ENCODE peak calls at places on chromosomes 7 and 10, in four cellular contexts. Z is astrocyte of the cerebellum, R is cardiac fibroblast, G is right atrium auricular region. N is an unnamed sample.

GRCh38 chr7:79714081-79714480 is 260.6 kb upstream of the MAGI2 start:
- DNase-seq in Z (no peak), R (no peak), G (no peak), N (no peak)

GRCh38 chr7:47432988-47433895 is 148.7 kb downstream of the TNS3 start:
- DNase-seq in Z (no peak), R (no peak), G (no peak), N (no peak)

GRCh38 chr10:10758306-10758705 is 259.4 kb upstream of the CELF2 start:
- DNase-seq in Z (no peak), R (no peak), G (no peak), N (no peak)

GRCh38 chr10:1601371-1601906 is 135.9 kb downstream of the ADARB2 start:
- DNase-seq in Z (no peak), R (no peak), G (no peak), N (no peak)

GRCh38 chr10:124532106-124532641 is 70.6 kb downstream of the LHPP start:
- DNase-seq in Z (no peak), R (peak; percentile 13), G (no peak), N (no peak)

GRCh38 chr7:142869434-142869833 is 14.6 kb downstream of the EPHB6 start:
- DNase-seq in Z (no peak), R (no peak), G (no peak), N (no peak)

GRCh38 chr10:31789555-31789954 is 139.1 kb downstream of the ARHGAP12 start:
- DNase-seq in Z (no peak), R (no peak), G (no peak), N (no peak)

GRCh38 chr7:92226981-92227380 is 18.7 kb downstream of the KRIT1 start:
- DNase-seq in Z (no peak), R (no peak), G (no peak), N (no peak)

GRCh38 chr7:39379416-39379815 is 186.8 kb upstream of the YAE1 start:
- DNase-seq in Z (no peak), R (no peak), G (no peak), N (no peak)

GRCh38 chr10:24254180-24254579 is 45.2 kb downstream of the KIAA1217 start:
- DNase-seq in Z (peak; percentile 20), R (peak; percentile 57), G (no peak), N (no peak)

GRCh38 chr7:41691286-41691966 is 11.5 kb downstream of the INHBA start:
- DNase-seq in Z (no peak), R (no peak), G (no peak), N (no peak)

DNA sequence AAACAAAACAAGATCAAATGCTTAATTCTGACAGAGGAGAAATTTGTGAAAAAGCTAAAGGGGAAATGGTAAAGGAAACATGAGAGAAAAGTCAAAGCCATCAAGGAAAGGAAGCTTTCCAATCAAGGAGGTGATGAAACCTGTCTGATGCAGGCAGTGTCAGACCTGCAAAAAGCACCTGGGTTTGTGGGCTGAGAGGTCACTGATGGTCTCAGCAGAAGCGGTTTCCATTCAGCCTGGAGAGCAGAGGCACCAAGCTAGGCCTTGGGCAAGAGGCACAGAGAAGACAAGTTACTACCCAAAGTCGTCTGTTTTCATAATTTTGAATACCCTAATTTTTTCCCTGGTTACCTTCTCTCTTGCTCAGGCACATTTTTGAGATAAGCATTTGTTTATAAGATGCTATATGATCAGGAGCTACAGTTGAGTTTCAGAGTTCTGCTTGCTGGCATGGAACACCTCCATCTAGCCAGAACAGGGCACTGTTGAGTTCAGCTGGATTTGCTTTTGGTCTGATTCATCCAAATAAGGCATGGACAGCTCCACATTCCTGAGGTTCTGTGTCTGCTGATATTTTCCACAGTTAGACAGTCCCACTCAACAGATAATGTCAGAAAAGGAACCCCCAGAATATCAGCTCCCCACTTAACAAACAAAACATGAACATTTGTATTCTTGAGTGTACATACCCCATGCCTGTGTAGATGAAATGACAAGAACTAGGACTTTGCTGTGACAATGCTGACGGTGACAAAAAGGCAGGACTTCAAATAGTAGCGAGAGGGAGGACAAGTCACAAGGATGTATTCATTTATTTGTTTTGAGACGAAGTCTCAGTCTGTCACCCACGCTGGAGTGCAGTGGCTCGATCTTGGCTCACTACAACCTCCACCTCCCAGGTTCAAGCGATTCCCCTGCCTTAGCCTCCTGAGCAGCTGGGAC is 4.9 kb upstream of the PPIA start:
- DNase-seq in Z (no peak), R (peak; percentile 56), G (no peak), N (no peak)
- TF ChIP-seq CTCF in Z (peak; percentile 19), R (peak; percentile 13), G (no peak), N (peak; percentile 17)

GRCh38 chr10:119500138-119500795 is 42.3 kb downstream of the RGS10 start:
- DNase-seq in Z (no peak), R (no peak), G (no peak), N (no peak)
- H3K4me3 ChIP-seq in Z (no peak overlapping the region), R (no peak overlapping the region), G (no peak overlapping the region), N (no peak overlapping the region)

DNA sequence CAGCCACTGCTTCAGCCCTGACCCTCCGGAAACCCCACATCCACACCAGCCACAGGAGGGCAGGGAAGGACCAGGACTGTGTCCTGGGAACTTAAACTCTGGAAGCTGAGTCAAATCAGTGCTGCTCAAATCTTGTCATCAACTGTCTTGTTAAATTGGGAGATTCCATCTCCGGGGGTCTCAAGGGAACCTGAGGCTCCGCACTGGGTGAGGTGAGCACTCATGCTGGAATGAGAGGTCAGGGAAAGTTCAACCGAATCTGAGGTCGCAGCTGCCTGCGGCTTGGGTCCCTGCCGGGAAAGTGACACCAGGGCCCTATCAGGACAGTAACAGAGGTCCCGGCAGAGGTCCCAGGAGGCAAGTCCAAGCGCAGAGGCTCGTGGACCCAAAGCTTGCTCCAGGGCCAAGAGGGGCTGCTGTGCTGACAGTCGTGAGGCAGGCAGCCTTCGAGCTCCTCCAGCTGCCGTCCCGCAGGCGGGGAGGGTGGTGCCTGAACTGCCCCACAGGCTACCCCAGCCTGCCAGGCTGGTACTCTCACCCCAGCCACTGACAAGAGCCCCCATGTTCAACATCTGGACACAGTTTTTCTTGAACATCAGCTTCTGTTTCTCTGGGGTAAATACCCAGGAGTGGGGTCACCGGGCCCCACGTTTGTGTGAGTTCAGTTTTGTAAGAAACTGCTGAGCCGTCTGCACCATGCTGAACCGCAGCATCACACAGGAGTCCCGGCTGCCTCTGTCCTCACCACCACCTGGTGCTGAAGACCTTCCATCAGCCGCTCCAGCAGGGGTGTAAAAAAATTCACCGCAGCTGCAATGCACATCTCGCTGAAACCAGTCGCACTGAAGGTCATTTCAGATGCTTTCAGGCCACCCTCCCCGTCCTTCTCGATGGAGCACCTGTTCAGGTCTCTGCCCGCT is 101.0 kb downstream of the DIP2C start:
- DNase-seq in Z (no peak), R (peak; percentile 76), G (no peak), N (no peak)
- TF ChIP-seq CTCF in Z (peak; percentile 33), R (peak; percentile 49), G (peak; percentile 41), N (peak; percentile 40)

GRCh38 chr10:113126506-113127192 is 176.6 kb downstream of the TCF7L2 start:
- DNase-seq in Z (peak; percentile 39), R (peak; percentile 71), G (no peak), N (no peak)
- H3K4me3 ChIP-seq in Z (peak overlapping the region; percentile 35), R (peak overlapping the region; percentile 51), G (peak overlapping the region; percentile 40), N (peak overlapping the region; percentile 32)

DNA sequence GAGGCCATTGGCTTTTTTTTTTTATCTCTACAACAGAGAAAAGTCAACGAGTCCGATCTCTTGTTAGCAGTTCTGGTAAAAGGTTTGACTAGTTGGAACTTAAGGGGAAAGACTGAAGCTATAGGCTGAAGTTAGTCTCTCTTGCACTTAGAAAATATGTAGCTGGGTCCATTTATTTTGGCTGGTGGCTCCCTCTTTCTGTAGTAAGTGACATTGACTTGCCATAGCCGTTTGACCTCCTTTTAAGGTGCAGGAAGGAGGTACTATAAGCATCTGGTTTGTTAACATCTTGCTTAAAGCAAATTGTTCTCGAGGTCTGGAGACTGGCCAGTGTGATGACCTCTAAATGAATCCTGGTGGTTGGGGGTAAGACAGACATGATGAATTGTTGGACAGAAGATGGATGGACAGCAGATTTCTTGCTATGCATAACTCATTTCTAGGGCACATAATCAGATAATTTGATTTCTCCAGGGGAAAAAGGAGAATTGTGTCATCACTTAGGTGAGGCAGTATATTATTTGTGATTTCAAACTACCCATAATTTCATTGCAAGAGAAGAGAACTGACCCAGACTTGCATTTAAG is 356.3 kb upstream of the GALNT17 start:
- DNase-seq in Z (no peak), R (peak; percentile 4), G (no peak), N (no peak)
- TF ChIP-seq CTCF in Z (peak; percentile 28), R (no peak), G (peak; percentile 17), N (peak; percentile 4)

N was measured in kidney epithelial cell.